ENCODE peak calls at places on chromosomes 6 and 20, in four cellular contexts. N is CD4-positive, alpha-beta T cell; T is hepatocyte; L is GM23248. P is an unnamed sample.

GRCh38 chr20:50224553-50225255 is 34.1 kb downstream of the CEBPB start:
- DNase-seq in N (no peak), T (peak), L (peak), P (no peak)

GRCh38 chr20:13681248-13682125 is 42.8 kb upstream of the TASP1 start:
- DNase-seq in N (no peak), T (peak), L (no peak), P (peak)

GRCh38 chr20:19936801-19937583 is 80.2 kb upstream of the NAA20 start:
- DNase-seq in N (peak), T (no peak), L (no peak), P (peak)

GRCh38 chr20:58482416-58482815 is 32.8 kb downstream of the APCDD1L start:
- DNase-seq in N (no peak), T (no peak), L (peak), P (no peak)

GRCh38 chr6:14361956-14362587 is 244.5 kb downstream of the CD83 start:
- DNase-seq in N (no peak), T (no peak), L (no peak), P (no peak)

GRCh38 chr20:37881601-37882343 is 21.2 kb upstream of the VSTM2L start:
- DNase-seq in N (no peak), T (no peak), L (no peak), P (no peak)

GRCh38 chr6:170376386-170377084 is 70.0 kb downstream of the FAM120B start:
- DNase-seq in N (no peak), T (no peak), L (no peak), P (no peak)

GRCh38 chr6:135465903-135466302 is 31.6 kb downstream of the AHI1 start:
- DNase-seq in N (no peak), T (no peak), L (no peak), P (no peak)

GRCh38 chr6:138944412-138944811 is 43.6 kb downstream of the REPS1 start:
- DNase-seq in N (no peak), T (no peak), L (peak), P (no peak)

GRCh38 chr6:24847402-24847801 is 48.7 kb upstream of the ARMH2 start:
- DNase-seq in N (no peak), T (no peak), L (no peak), P (no peak)

GRCh38 chr6:82955841-82956240 is 109.8 kb downstream of the UBE3D start:
- DNase-seq in N (no peak), T (no peak), L (peak), P (no peak)

GRCh38 chr6:82963527-82963926 is 102.1 kb downstream of the UBE3D start:
- DNase-seq in N (no peak), T (no peak), L (no peak), P (no peak)

GRCh38 chr6:82957171-82957894 is 108.3 kb downstream of the UBE3D start:
- DNase-seq in N (no peak), T (no peak), L (peak), P (peak)

GRCh38 chr6:82954937-82955577 is 110.6 kb downstream of the UBE3D start:
- DNase-seq in N (no peak), T (no peak), L (peak), P (no peak)

DNA sequence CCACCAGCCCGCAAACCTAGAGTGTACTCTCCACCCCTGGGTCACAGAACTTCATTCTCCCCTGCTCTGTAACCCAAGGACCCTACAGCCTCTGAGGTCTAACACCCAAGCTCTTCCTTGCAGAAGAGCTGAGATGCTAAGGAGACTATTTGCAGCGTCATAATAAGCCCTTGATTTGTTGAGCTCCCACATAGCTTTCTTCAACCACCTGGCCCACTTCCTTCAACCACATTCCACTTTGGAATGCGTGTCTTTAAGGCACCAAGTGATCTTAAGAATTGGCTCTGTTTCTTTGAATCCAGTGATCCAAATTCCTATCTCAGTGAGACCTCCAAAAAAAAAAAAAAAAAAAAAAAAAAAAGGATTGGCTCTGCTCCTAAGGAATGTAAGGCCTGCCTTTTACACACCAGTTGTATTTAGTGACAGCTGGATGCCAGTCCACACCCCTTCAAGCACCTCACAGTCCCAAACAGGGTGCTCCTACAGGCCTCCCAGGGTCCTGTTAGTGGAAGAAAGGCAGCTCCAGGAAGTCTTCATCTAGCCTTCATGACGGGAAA is 106.2 kb downstream of the UBE3D start:
- DNase-seq in N (no peak), T (no peak), L (peak), P (no peak)
- H3K27ac ChIP-seq in N (no peak), T (no peak), L (peak), P (peak)

GRCh38 chr6:7591770-7592169 is 1.8 kb downstream of the SNRNP48 start:
- DNase-seq in N (no peak), T (no peak), L (no peak), P (no peak)
- H3K27ac ChIP-seq in N (no peak), T (no peak), L (no peak), P (no peak)

GRCh38 chr6:15969236-15969778 is 159.6 kb upstream of the MYLIP start:
- DNase-seq in N (no peak), T (no peak), L (peak), P (no peak)

GRCh38 chr6:15966000-15966399 is 162.9 kb upstream of the MYLIP start:
- DNase-seq in N (no peak), T (no peak), L (no peak), P (no peak)

GRCh38 chr6:15968519-15968918 is 160.4 kb upstream of the MYLIP start:
- DNase-seq in N (no peak), T (no peak), L (no peak), P (no peak)

GRCh38 chr6:15974817-15975216 is 154.1 kb upstream of the MYLIP start:
- DNase-seq in N (no peak), T (no peak), L (no peak), P (no peak)

DNA sequence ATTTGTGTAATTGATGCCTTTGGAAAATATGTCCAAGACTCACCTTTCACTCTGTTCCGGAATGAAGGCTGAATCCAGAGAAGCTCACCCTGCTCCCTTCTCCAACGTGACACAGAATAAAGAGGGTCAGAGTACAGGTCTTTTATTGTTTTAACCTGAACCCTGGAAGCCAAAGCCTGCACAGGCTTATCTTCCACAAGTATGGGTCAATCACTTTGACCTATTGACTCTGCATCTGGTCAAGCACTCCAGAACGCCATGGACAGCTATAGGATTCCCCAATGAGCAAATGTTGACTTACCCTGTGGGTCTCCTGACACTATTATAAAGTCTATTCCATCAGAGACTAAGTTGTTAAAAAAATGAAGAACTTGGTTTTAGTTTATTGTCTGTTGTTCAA is 158.4 kb upstream of the MYLIP start:
- DNase-seq in N (no peak), T (no peak), L (no peak), P (no peak)
- H3K27ac ChIP-seq in N (no peak), T (no peak), L (no peak), P (no peak)

GRCh38 chr6:157944983-157945931 is 36.4 kb upstream of the SYNJ2 start:
- DNase-seq in N (no peak), T (no peak), L (no peak), P (no peak)
- H3K27ac ChIP-seq in N (no peak), T (no peak), L (no peak), P (no peak)

DNA sequence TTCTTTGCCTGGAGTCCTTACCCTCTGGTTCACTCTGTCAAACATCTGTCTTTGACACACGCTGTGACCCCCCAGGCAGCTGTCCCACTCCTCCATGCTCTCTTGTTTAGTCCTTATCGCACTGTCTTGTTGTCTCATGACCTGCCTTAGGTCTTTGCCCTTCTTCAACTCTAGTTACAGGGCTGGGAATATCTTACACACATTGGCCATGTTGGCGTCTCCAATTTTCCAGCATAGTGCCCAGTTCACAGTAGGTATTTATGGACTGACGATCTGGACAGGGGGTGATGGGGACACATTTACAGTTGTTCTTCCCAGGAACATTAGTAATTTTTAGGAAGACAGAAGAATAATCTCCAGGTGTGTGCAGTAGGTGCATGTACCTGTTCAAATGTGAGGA is 129.7 kb upstream of the SLC22A16 start:
- DNase-seq in N (no peak), T (no peak), L (no peak), P (no peak)
- H3K27ac ChIP-seq in N (no peak), T (no peak), L (no peak), P (no peak)

DNA sequence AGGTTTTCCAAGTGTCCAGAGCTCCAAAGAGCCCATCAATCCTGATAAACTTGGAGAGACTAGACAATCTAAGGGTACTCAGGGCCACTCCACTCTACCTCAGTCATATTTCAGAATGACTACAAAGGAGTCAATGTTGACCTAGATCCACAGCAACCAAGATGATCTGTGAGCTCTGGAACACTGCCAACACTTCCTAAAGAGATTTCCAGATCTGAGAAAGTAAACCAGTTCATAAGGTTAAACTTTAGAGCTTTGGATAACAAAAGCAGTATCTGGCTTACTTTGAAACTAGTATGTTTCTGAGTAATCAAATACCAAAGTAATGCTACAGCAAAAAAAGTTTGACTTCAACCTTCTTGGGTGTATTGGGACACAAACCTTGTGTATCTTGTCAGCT is 122.7 kb downstream of the BTBD9 start:
- DNase-seq in N (no peak), T (peak), L (peak), P (no peak)
- H3K27ac ChIP-seq in N (no peak), T (no peak), L (no peak), P (no peak)

P was measured in DND-41.